ENCODE peak calls at places on chromosomes 1 and 21, in five cellular contexts. One of them, this sample, is unnamed.

GRCh38 chr1:82565146-82565545 is 764.4 kb downstream of the ADGRL2 start:
- DNase-seq in caudate nucleus: no peak
- DNase-seq in NCI-H1092 treated with DMSO at 0.1 percent for 48 hours: no peak
- DNase-seq in HuH-7.5: no peak
- DNase-seq in germinal center: no peak
- DNase-seq in this sample: no peak

GRCh38 chr1:153749408-153750005 is 21.7 kb downstream of the INTS3 start:
- DNase-seq in caudate nucleus: peak
- DNase-seq in NCI-H1092 treated with DMSO at 0.1 percent for 48 hours: peak
- DNase-seq in HuH-7.5: peak
- DNase-seq in germinal center: peak
- DNase-seq in this sample: peak

GRCh38 chr1:97308131-97308530 is 586.5 kb downstream of the PTBP2 start:
- DNase-seq in caudate nucleus: no peak
- DNase-seq in NCI-H1092 treated with DMSO at 0.1 percent for 48 hours: no peak
- DNase-seq in HuH-7.5: no peak
- DNase-seq in germinal center: no peak
- DNase-seq in this sample: no peak

GRCh38 chr1:224958490-224958889 is 29.0 kb downstream of the DNAH14 start:
- DNase-seq in caudate nucleus: no peak
- DNase-seq in NCI-H1092 treated with DMSO at 0.1 percent for 48 hours: no peak
- DNase-seq in HuH-7.5: no peak
- DNase-seq in germinal center: no peak
- DNase-seq in this sample: peak

GRCh38 chr1:206895320-206895719 is 1.9 kb upstream of the IL24 start:
- DNase-seq in caudate nucleus: no peak
- DNase-seq in NCI-H1092 treated with DMSO at 0.1 percent for 48 hours: peak
- DNase-seq in HuH-7.5: no peak
- DNase-seq in germinal center: no peak
- DNase-seq in this sample: no peak

GRCh38 chr1:245493029-245493428 is 338.2 kb downstream of the KIF26B start:
- DNase-seq in caudate nucleus: no peak
- DNase-seq in NCI-H1092 treated with DMSO at 0.1 percent for 48 hours: no peak
- DNase-seq in HuH-7.5: no peak
- DNase-seq in germinal center: peak
- DNase-seq in this sample: peak

GRCh38 chr21:39189857-39190604 is 6.8 kb upstream of the PSMG1 start:
- DNase-seq in caudate nucleus: no peak
- DNase-seq in NCI-H1092 treated with DMSO at 0.1 percent for 48 hours: no peak
- DNase-seq in HuH-7.5: no peak
- DNase-seq in germinal center: no peak
- DNase-seq in this sample: no peak

GRCh38 chr1:28341591-28341990 is 12.8 kb downstream of the MED18 start:
- DNase-seq in caudate nucleus: no peak
- DNase-seq in NCI-H1092 treated with DMSO at 0.1 percent for 48 hours: no peak
- DNase-seq in HuH-7.5: no peak
- DNase-seq in germinal center: no peak
- DNase-seq in this sample: no peak